ENCODE peak calls at places on chromosome 11, in five cellular contexts. J is K562, H is transverse colon, W is A549, Q is ovary. U is an unnamed sample.

GRCh38 chr11:120682866-120683265 is 171.3 kb downstream of the GRIK4 start:
- DNase-seq in J (no peak), H (no peak), W (no peak), Q (no peak), U (no peak)

GRCh38 chr11:112826026-112826425 is 135.2 kb upstream of the NCAM1 start:
- DNase-seq in J (no peak), H (no peak), W (no peak), Q (no peak), U (no peak)

GRCh38 chr11:70203749-70204465 is 811 bp downstream of the FADD start:
- DNase-seq in J (peak), H (peak), W (peak), Q (peak), U (peak)

GRCh38 chr11:70281114-70281729 is 10.7 kb downstream of the PPFIA1 start:
- DNase-seq in J (no peak), H (no peak), W (no peak), Q (no peak), U (no peak)

GRCh38 chr11:102914238-102915043 is 39.7 kb upstream of the MMP12 start:
- DNase-seq in J (no peak), H (peak), W (peak), Q (no peak), U (peak)

GRCh38 chr11:13629752-13630151 is 38.7 kb upstream of the FAR1 start:
- DNase-seq in J (no peak), H (no peak), W (no peak), Q (no peak), U (no peak)

GRCh38 chr11:83249972-83250593 is 36.1 kb downstream of the CCDC90B start:
- DNase-seq in J (peak), H (no peak), W (peak), Q (no peak), U (peak)

GRCh38 chr11:57711414-57712255 is at the start of gene MED19:
- DNase-seq in J (peak), H (peak), W (peak), Q (peak), U (no peak)

GRCh38 chr11:120068114-120068573 is 69.8 kb downstream of the TRIM29 start:
- DNase-seq in J (no peak), H (no peak), W (no peak), Q (no peak), U (peak)

GRCh38 chr11:76251576-76251975 is 45.3 kb upstream of the WNT11 start:
- DNase-seq in J (no peak), H (no peak), W (no peak), Q (no peak), U (no peak)

GRCh38 chr11:70467196-70468085 is 69.1 kb downstream of the CTTN start:
- DNase-seq in J (peak), H (peak), W (peak), Q (peak), U (peak)

GRCh38 chr11:73197348-73197747 is 20.7 kb upstream of the P2RY2 start:
- DNase-seq in J (no peak), H (peak), W (no peak), Q (no peak), U (no peak)

GRCh38 chr11:92225206-92225562 is 566 bp downstream of the FAT3 start:
- DNase-seq in J (no peak), H (no peak), W (no peak), Q (no peak), U (no peak)

GRCh38 chr11:115678942-115679341 is 174.7 kb upstream of the CADM1 start:
- DNase-seq in J (no peak), H (peak), W (peak), Q (no peak), U (no peak)

GRCh38 chr11:5701184-5701583 is 11.6 kb downstream of the TRIM22 start:
- DNase-seq in J (no peak), H (no peak), W (no peak), Q (no peak), U (no peak)

GRCh38 chr11:94457118-94458029 is 36.3 kb downstream of the MRE11 start:
- DNase-seq in J (no peak), H (no peak), W (no peak), Q (no peak), U (no peak)

GRCh38 chr11:68767672-68768071 is 16.4 kb upstream of the TESMIN start:
- DNase-seq in J (no peak), H (no peak), W (no peak), Q (no peak), U (no peak)

GRCh38 chr11:12029738-12030363 is 21.4 kb upstream of the DKK3 start:
- DNase-seq in J (no peak), H (no peak), W (no peak), Q (no peak), U (no peak)

GRCh38 chr11:94417386-94417987 is 16.3 kb upstream of the GPR83 start:
- DNase-seq in J (no peak), H (no peak), W (no peak), Q (no peak), U (peak)

GRCh38 chr11:79506734-79507344 is 66.0 kb upstream of the TENM4 start:
- DNase-seq in J (no peak), H (no peak), W (no peak), Q (no peak), U (no peak)

GRCh38 chr11:24779791-24780190 is 282.9 kb downstream of the LUZP2 start:
- DNase-seq in J (no peak), H (no peak), W (no peak), Q (no peak), U (peak)

GRCh38 chr11:60394666-60395343 is 1.5 kb upstream of the MS4A14 start:
- DNase-seq in J (no peak), H (no peak), W (no peak), Q (no peak), U (no peak)

GRCh38 chr11:66546966-66547661 is 411 bp downstream of the ACTN3 start:
- DNase-seq in J (no peak), H (no peak), W (no peak), Q (no peak), U (no peak)

GRCh38 chr11:119101759-119102423 is at the start of gene DPAGT1:
- DNase-seq in J (peak), H (peak), W (peak), Q (peak), U (peak)

GRCh38 chr11:131672191-131672590 is 301.8 kb downstream of the NTM start:
- DNase-seq in J (no peak), H (no peak), W (no peak), Q (no peak), U (no peak)

GRCh38 chr11:26276798-26277424 is 55.0 kb upstream of the ANO3 start:
- DNase-seq in J (peak), H (peak), W (peak), Q (peak), U (peak)

GRCh38 chr11:71212871-71213559 is 39.4 kb downstream of the SHANK2 start:
- DNase-seq in J (no peak), H (no peak), W (no peak), Q (no peak), U (no peak)

GRCh38 chr11:104946907-104947306 is 21.5 kb downstream of the CASP4 start:
- DNase-seq in J (peak), H (no peak), W (peak), Q (no peak), U (no peak)

GRCh38 chr11:118597556-118597955 is 9.9 kb upstream of the PHLDB1 start:
- DNase-seq in J (no peak), H (no peak), W (no peak), Q (no peak), U (no peak)

GRCh38 chr11:28729339-28729738 is 621.2 kb downstream of the METTL15 start:
- DNase-seq in J (no peak), H (no peak), W (no peak), Q (no peak), U (no peak)

GRCh38 chr11:68538025-68538424 is 77.5 kb downstream of the PPP6R3 start:
- DNase-seq in J (no peak), H (no peak), W (no peak), Q (no peak), U (no peak)

GRCh38 chr11:1149545-1149944 is 8.2 kb upstream of the MUC5AC start:
- DNase-seq in J (no peak), H (no peak), W (no peak), Q (no peak), U (no peak)

GRCh38 chr11:134565343-134565891 is 153.4 kb upstream of the B3GAT1 start:
- DNase-seq in J (no peak), H (no peak), W (no peak), Q (no peak), U (no peak)
- TF ChIP-seq EP300 in J (no peak), H (no peak), W (no peak), Q (no peak), U (no peak)

GRCh38 chr11:65382036-65382803 is at the start of gene SLC25A45:
- DNase-seq in J (peak), H (peak), W (peak), Q (peak), U (peak)

GRCh38 chr11:65382804-65383368 is 440 bp upstream of the SLC25A45 start:
- DNase-seq in J (no peak), H (peak), W (peak), Q (peak), U (peak)

GRCh38 chr11:65381721-65382035 is 768 bp downstream of the SLC25A45 start:
- DNase-seq in J (no peak), H (no peak), W (peak), Q (no peak), U (no peak)

GRCh38 chr11:65384301-65384889 is 1.9 kb upstream of the SLC25A45 start:
- DNase-seq in J (no peak), H (no peak), W (no peak), Q (no peak), U (no peak)

GRCh38 chr11:65383778-65384177 is 1.3 kb upstream of the SLC25A45 start:
- DNase-seq in J (no peak), H (no peak), W (no peak), Q (no peak), U (no peak)
- TF ChIP-seq EP300 in J (no peak), H (no peak), W (no peak), Q (no peak), U (no peak)

DNA sequence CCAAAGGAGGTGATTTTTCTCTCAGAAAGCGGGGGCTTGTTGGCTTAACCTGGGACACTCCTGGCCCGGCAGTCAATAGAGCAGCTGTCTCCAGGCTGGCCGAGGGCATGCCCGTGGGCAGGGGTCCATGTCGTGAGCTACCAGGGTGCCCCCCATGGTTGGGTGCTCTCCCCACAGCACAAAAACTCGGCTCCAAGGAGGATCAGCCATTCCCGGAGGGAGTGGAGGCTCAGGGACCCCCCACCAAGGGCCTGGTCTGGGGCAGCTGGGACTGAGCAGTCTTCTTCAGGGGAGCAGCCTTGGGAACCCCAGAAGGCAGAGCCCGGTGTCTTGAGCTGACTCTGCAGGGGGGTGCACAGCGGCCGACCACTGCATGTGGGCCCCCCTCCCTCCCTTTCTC is 20.8 kb upstream of the TH start:
- DNase-seq in J (no peak), H (no peak), W (no peak), Q (no peak), U (no peak)
- TF ChIP-seq EP300 in J (no peak), H (no peak), W (no peak), Q (no peak), U (no peak)

GRCh38 chr11:44445500-44446340 is 119.7 kb upstream of the CD82 start:
- DNase-seq in J (no peak), H (no peak), W (no peak), Q (no peak), U (no peak)
- TF ChIP-seq EP300 in J (no peak), H (no peak), W (no peak), Q (no peak), U (no peak)

DNA sequence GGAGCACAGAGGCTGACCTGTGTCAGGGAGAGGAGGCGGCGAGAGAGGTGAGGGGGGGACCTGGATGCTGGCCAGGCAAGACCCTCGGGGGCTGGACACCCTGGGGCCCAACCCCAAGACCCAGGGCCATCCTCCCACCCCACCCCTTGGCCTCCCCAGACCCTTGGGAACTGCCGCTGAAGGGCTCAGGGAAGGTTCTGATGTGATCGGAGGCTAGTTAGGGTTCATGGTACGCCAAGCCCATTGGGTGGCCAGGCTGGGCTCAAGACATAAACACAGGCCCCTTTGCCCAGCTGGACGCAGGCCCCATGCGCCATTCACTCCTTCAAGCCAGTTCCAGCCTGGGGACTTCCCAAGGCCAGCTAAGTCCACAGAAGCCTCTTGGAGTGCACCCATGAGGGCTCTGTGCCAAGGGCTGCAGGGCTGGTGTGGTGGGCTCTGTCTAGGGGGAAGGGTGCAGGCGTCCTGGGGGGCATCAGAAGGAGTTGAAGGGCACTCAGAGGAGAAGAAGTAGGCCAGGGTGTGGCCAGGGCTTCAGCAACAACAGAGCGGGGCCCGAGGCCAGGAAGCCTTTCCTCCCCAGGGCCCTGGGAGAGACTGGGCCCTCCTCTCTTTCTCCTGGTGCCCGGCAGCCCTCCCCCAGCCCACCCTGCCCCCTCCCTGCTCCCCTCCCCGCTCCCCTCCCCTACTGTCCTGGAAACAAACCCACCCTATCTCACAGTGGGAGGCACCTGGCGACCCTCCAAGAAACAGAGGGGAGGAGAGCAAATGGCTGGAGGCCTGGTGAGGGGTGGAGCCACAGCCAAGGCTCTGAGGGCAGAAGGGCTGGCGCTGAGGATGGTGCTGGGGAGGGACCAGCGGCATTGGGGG is 12.9 kb downstream of the TSPAN32 start:
- DNase-seq in J (peak), H (peak), W (no peak), Q (peak), U (peak)
- TF ChIP-seq EP300 in J (no peak), H (no peak), W (no peak), Q (no peak), U (no peak)

GRCh38 chr11:77284476-77285468 is 16.7 kb downstream of the GDPD4 start:
- DNase-seq in J (no peak), H (no peak), W (no peak), Q (no peak), U (no peak)

GRCh38 chr11:77276271-77276670 is 25.2 kb downstream of the GDPD4 start:
- DNase-seq in J (no peak), H (no peak), W (no peak), Q (no peak), U (no peak)

GRCh38 chr11:77283101-77283500 is 18.4 kb downstream of the GDPD4 start:
- DNase-seq in J (no peak), H (no peak), W (no peak), Q (no peak), U (no peak)

DNA sequence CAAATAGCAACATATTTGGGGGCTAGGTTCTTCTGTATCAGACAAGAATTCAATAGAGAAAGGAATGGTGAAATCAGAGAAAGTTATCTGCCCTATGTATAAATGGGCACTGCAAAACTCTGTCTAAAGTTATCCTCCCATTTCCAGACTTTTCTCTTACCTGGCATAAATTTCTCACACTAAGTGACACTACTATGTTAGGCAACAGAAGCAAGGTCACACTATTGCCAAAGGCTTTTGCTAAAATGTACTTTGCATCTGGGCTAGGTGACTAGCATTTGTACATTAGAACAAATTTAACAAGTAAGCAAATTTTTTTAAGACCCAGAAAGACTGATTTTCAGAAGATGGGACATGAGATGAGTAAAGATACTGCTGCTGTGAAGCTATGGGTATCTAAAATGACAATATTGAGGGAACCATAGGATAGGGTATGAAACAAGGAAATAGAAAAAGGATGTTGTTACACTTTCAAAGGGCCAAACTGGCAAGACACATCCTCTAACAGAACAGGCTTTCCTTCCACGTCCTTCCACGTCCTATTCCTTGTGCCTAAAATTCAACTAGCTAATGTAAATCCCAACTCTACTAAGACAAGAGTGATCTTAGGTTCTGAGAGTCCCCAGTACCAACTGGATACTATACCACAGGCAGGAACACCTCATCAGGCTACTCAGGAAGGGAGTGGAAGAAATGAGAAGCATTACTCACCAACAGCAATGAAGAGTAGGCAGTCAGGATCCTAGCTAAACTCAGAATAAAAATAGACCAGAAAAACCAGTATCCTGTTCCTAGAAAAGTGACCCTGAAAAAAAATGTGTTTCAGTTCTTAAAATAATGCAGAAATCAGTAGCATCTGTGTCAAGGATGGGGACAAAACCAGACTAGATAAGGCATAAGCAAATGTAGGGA is 22.6 kb downstream of the GDPD4 start:
- DNase-seq in J (no peak), H (no peak), W (no peak), Q (no peak), U (no peak)
- TF ChIP-seq EP300 in J (no peak), H (no peak), W (no peak), Q (no peak), U (no peak)

GRCh38 chr11:96760815-96761214 is 371.0 kb downstream of the JRKL start:
- DNase-seq in J (no peak), H (no peak), W (no peak), Q (no peak), U (no peak)
- TF ChIP-seq EP300 in J (no peak), H (no peak), W (no peak), Q (no peak), U (no peak)

GRCh38 chr11:20013346-20014066 is 146.8 kb downstream of the DBX1 start:
- DNase-seq in J (no peak), H (no peak), W (no peak), Q (no peak), U (no peak)
- TF ChIP-seq EP300 in J (no peak), H (no peak), W (no peak), Q (no peak), U (no peak)

GRCh38 chr11:125724125-125724524 is 22.0 kb upstream of the PATE1 start:
- DNase-seq in J (no peak), H (no peak), W (no peak), Q (no peak), U (no peak)

DNA sequence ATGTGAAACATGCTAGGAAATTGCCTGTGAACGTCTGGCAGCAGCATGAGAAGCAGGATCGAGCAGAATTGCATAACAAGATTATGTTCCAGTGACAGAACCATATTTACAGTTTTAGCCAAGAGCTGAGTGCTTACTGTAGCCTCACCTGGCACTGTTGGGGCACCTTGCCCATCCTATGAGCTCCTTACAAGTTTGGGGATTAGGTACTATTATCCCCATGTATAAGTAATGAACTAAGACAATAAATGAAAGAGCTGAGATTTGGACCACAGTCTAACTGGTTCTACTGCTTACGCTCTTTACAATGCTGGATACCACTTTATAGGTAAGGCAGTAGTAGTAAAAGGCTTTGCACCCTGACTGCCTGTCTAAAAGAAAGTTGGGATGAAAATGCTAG is 17.1 kb upstream of the PATE1 start:
- DNase-seq in J (no peak), H (no peak), W (no peak), Q (no peak), U (no peak)
- TF ChIP-seq EP300 in J (no peak), H (no peak), W (no peak), Q (no peak), U (no peak)

DNA sequence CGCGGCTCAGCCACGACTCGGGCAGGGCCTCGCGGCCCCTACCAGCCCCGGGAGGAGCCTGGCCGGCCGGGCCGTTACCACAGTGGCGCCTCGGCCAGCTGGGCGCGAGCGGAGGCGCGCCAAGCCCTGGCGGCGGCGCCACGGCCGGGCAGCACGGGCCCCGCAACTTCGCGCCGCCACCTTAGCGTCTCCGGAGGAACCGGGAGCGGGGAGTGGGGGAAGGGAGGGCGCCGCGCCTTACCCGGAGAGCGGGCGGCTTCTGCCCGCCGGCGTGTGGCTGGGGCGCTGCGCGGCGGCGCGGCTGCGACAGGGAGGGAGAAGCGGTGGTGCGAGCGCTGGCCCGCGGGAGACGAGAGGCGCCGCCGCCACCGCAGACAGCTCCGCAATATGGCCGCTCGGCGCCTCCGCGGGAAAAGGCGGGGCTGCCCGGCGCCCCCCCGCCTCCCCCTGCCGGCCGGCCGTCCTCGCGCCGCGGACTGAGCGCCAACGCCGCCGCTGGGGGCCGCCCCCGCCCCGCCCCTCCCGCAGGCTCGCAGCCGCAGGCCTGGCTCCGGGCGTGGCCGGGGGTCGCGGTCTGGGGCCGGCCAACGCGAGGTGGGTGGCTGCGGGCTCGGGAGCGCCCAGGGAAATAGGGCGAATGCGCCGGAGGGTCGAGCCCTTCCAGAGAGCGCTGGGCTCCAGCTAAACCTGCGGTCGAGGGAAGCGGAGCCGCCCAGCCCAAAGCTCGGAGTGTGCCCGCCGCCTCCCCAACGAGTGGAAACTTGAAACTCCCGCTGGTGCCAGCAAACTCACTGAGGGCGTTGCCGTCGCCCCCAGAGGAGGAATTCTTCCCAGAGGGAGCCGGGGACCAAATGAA is at the start of gene RDX:
- DNase-seq in J (peak), H (peak), W (peak), Q (peak), U (peak)
- TF ChIP-seq EP300 in J (no peak), H (no peak), W (no peak), Q (no peak), U (no peak)